ENCODE peak calls at places on chromosomes 5 and 9, in seven cellular contexts. G, Q, A, J, L, X and D are unnamed samples.

GRCh38 chr9:135906291-135907005 is 898 bp downstream of the CAMSAP1 start:
- DNase-seq in G (no peak), Q (no peak), A (peak), J (no peak), L (peak), X (no peak), D (peak)

GRCh38 chr5:16461782-16462181 is 3.8 kb downstream of the ZNF622 start:
- DNase-seq in G (no peak), Q (peak), A (no peak), J (no peak), L (no peak), X (no peak), D (peak)

GRCh38 chr9:126844085-126844484 is 16.4 kb upstream of the ZBTB34 start:
- DNase-seq in G (no peak), Q (peak), A (no peak), J (no peak), L (no peak), X (no peak), D (peak)

GRCh38 chr5:23139338-23140171 is 286.4 kb upstream of the CDH12 start:
- DNase-seq in G (no peak), Q (no peak), A (peak), J (no peak), L (peak), X (no peak), D (peak)

GRCh38 chr5:68548959-68549676 is 333.6 kb downstream of the PIK3R1 start:
- DNase-seq in G (no peak), Q (peak), A (no peak), J (no peak), L (no peak), X (no peak), D (peak)

GRCh38 chr9:100554935-100555401 is 22.9 kb upstream of the CAVIN4 start:
- DNase-seq in G (no peak), Q (peak), A (no peak), J (no peak), L (no peak), X (no peak), D (peak)

GRCh38 chr9:18459958-18460584 is 13.9 kb upstream of the ADAMTSL1 start:
- DNase-seq in G (no peak), Q (no peak), A (no peak), J (no peak), L (no peak), X (no peak), D (peak)

GRCh38 chr5:9348296-9348996 is 197.4 kb downstream of the SEMA5A start:
- DNase-seq in G (no peak), Q (no peak), A (no peak), J (no peak), L (no peak), X (no peak), D (peak)

GRCh38 chr5:112174959-112175594 is 244.0 kb downstream of the EPB41L4A start:
- DNase-seq in G (no peak), Q (no peak), A (peak), J (no peak), L (peak), X (no peak), D (peak)

GRCh38 chr9:115237383-115238087 is 119.6 kb upstream of the TNC start:
- DNase-seq in G (no peak), Q (no peak), A (no peak), J (no peak), L (no peak), X (no peak), D (no peak)

GRCh38 chr5:56676091-56676768 is 139.1 kb upstream of the MAP3K1 start:
- DNase-seq in G (no peak), Q (no peak), A (no peak), J (no peak), L (no peak), X (no peak), D (no peak)

GRCh38 chr5:171574374-171574773 is 154.9 kb downstream of the FGF18 start:
- DNase-seq in G (no peak), Q (no peak), A (no peak), J (no peak), L (no peak), X (no peak), D (no peak)

GRCh38 chr9:115668506-115668905 is 485.1 kb upstream of the PAPPA start:
- DNase-seq in G (no peak), Q (peak), A (no peak), J (no peak), L (no peak), X (no peak), D (peak)

GRCh38 chr9:35729700-35730485 is 2.1 kb downstream of the TLN1 start:
- DNase-seq in G (peak), Q (peak), A (peak), J (no peak), L (peak), X (peak), D (peak)

GRCh38 chr5:149489605-149490037 is 61.6 kb downstream of the CSNK1A1 start:
- DNase-seq in G (no peak), Q (no peak), A (no peak), J (no peak), L (no peak), X (peak), D (peak)

GRCh38 chr9:21988056-21988990 is 5.9 kb downstream of the CDKN2A start:
- DNase-seq in G (no peak), Q (no peak), A (peak), J (no peak), L (no peak), X (no peak), D (no peak)

GRCh38 chr5:69230181-69230580 is 4.5 kb upstream of the CDK7 start:
- DNase-seq in G (no peak), Q (no peak), A (no peak), J (no peak), L (no peak), X (no peak), D (no peak)

GRCh38 chr9:127667127-127667844 is 39.5 kb upstream of the CFAP157 start:
- DNase-seq in G (no peak), Q (no peak), A (no peak), J (no peak), L (no peak), X (no peak), D (peak)

GRCh38 chr5:135009736-135010501 is 24.1 kb downstream of the PITX1 start:
- DNase-seq in G (peak), Q (no peak), A (no peak), J (no peak), L (no peak), X (peak), D (no peak)

GRCh38 chr5:115758356-115758755 is 58.1 kb downstream of the CDO1 start:
- DNase-seq in G (no peak), Q (no peak), A (no peak), J (no peak), L (no peak), X (no peak), D (no peak)

GRCh38 chr5:126385509-126385908 is 37.7 kb upstream of the GRAMD2B start:
- DNase-seq in G (no peak), Q (no peak), A (peak), J (no peak), L (no peak), X (no peak), D (no peak)

GRCh38 chr9:88916875-88917274 is 74.4 kb upstream of the S1PR3 start:
- DNase-seq in G (no peak), Q (no peak), A (no peak), J (no peak), L (no peak), X (no peak), D (no peak)

GRCh38 chr5:73672130-73672529 is 46.1 kb downstream of the ARHGEF28 start:
- DNase-seq in G (no peak), Q (no peak), A (no peak), J (no peak), L (no peak), X (no peak), D (peak)

GRCh38 chr9:133045132-133045531 is 14.3 kb downstream of the GTF3C5 start:
- DNase-seq in G (no peak), Q (no peak), A (no peak), J (no peak), L (no peak), X (no peak), D (no peak)

GRCh38 chr5:61280766-61281427 is 51.2 kb upstream of the ZSWIM6 start:
- DNase-seq in G (no peak), Q (no peak), A (peak), J (no peak), L (no peak), X (peak), D (no peak)

GRCh38 chr5:26482817-26483375 is 555.5 kb downstream of the CDH9 start:
- DNase-seq in G (peak), Q (no peak), A (peak), J (no peak), L (peak), X (no peak), D (peak)

GRCh38 chr5:122864400-122864799 is 19.0 kb downstream of the SNX24 start:
- DNase-seq in G (no peak), Q (no peak), A (no peak), J (no peak), L (no peak), X (no peak), D (no peak)

GRCh38 chr9:136526625-136527066 is 19.2 kb downstream of the NOTCH1 start:
- DNase-seq in G (no peak), Q (no peak), A (peak), J (no peak), L (no peak), X (peak), D (no peak)

GRCh38 chr5:136769093-136769492 is 403.7 kb upstream of the TRPC7 start:
- DNase-seq in G (no peak), Q (no peak), A (no peak), J (no peak), L (no peak), X (no peak), D (no peak)

GRCh38 chr5:31827862-31828261 is 188.9 kb downstream of the PDZD2 start:
- DNase-seq in G (no peak), Q (peak), A (no peak), J (no peak), L (no peak), X (no peak), D (peak)

GRCh38 chr9:38130724-38131123 is 61.7 kb upstream of the SHB start:
- DNase-seq in G (no peak), Q (no peak), A (no peak), J (no peak), L (no peak), X (no peak), D (no peak)

GRCh38 chr9:2289234-2289755 is 274.1 kb downstream of the SMARCA2 start:
- DNase-seq in G (no peak), Q (no peak), A (no peak), J (no peak), L (no peak), X (no peak), D (no peak)